ENCODE peak calls at places on chromosomes 7 and 10, in five cellular contexts. V is NCI-H1105 treated with DMSO at 0.1 percent for 48 hours; U is KG1; K is activated T-cell treated with anti-CD3 and anti-CD28 coated beads, Interleukin-2, amount 50 U/mL, for 72 hours; A is NCI-H748 treated with DMSO at 0.1 percent for 48 hours. S is an unnamed sample.

GRCh38 chr10:18618995-18619394 is 32.4 kb downstream of the NSUN6 start:
- DNase-seq in V (peak; percentile 88), U (no peak), K (no peak), A (no peak), S (no peak)

GRCh38 chr10:124802313-124802675 is 675 bp downstream of the ABRAXAS2 start:
- DNase-seq in V (no peak), U (no peak), K (peak; percentile 29), A (no peak), S (no peak)

GRCh38 chr7:34220501-34220900 is 315.2 kb downstream of the BMPER start:
- DNase-seq in V (no peak), U (no peak), K (no peak), A (no peak), S (no peak)

GRCh38 chr10:50990568-50991495 is 83.5 kb upstream of the PRKG1 start:
- DNase-seq in V (peak; percentile 6), U (no peak), K (peak; percentile 5), A (peak; percentile 7), S (peak; percentile 21)

GRCh38 chr10:13891542-13892431 is 305.0 kb downstream of the PRPF18 start:
- DNase-seq in V (peak; percentile 8), U (no peak), K (peak; percentile 20), A (no peak), S (no peak)

GRCh38 chr7:146764458-146764857 is 647.9 kb downstream of the CNTNAP2 start:
- DNase-seq in V (no peak), U (no peak), K (no peak), A (no peak), S (no peak)

GRCh38 chr10:88525371-88526079 is 57.6 kb downstream of the RNLS start:
- DNase-seq in V (no peak), U (no peak), K (no peak), A (no peak), S (no peak)

GRCh38 chr10:75407716-75408511 is 6.3 kb upstream of the ZNF503 start:
- DNase-seq in V (no peak), U (no peak), K (no peak), A (no peak), S (no peak)

GRCh38 chr7:34900891-34901493 is 136.3 kb downstream of the DPY19L1 start:
- DNase-seq in V (no peak), U (no peak), K (no peak), A (no peak), S (no peak)

GRCh38 chr7:94432799-94433198 is 38.1 kb downstream of the COL1A2 start:
- DNase-seq in V (no peak), U (no peak), K (no peak), A (no peak), S (no peak)